ENCODE peak calls at places on chromosomes 16 and 17, in nine cellular contexts. A is AG09319; L is frontal cortex; M is M059J; Z is AG20443; N is anterior cingulate cortex; E is RWPE1; F is activated CD8-positive, alpha-beta memory T cell treated with anti-CD3 and anti-CD28 coated beads for 4 hours; D is T-helper 2 cell. K is an unnamed sample.
A peak's percentile ranks its signal among the peaks of the same experiment; 100 is the strongest.

GRCh38 chr17:60154616-60155426 is 5.0 kb downstream of the CA4 start:
- DNase-seq in A (no peak), L (no peak), M (peak; percentile 83), Z (peak; percentile 94), N (peak; percentile 52), E (peak; percentile 23), F (no peak), D (no peak), K (no peak)

GRCh38 chr17:50102164-50102991 is 7.2 kb downstream of the PDK2 start:
- DNase-seq in A (no peak), L (peak; percentile 71), M (peak; percentile 63), Z (peak; percentile 41), N (peak; percentile 65), E (no peak), F (no peak), D (no peak), K (no peak)

GRCh38 chr16:17512636-17513220 is 42.0 kb upstream of the XYLT1 start:
- DNase-seq in A (no peak), L (no peak), M (peak; percentile 49), Z (peak; percentile 43), N (no peak), E (no peak), F (no peak), D (no peak), K (no peak)

GRCh38 chr16:86171329-86171728 is 272.4 kb downstream of the IRF8 start:
- DNase-seq in A (peak; percentile 31), L (no peak), M (peak; percentile 94), Z (peak; percentile 43), N (no peak), E (no peak), F (no peak), D (no peak), K (no peak)

GRCh38 chr17:17812211-17813054 is 24.4 kb downstream of the SREBF1 start:
- DNase-seq in A (no peak), L (peak; percentile 92), M (peak; percentile 41), Z (peak; percentile 91), N (peak; percentile 63), E (peak; percentile 77), F (no peak), D (peak; percentile 53), K (no peak)

GRCh38 chr17:9313346-9313745 is 262.3 kb downstream of the STX8 start:
- DNase-seq in A (no peak), L (no peak), M (no peak), Z (no peak), N (peak; percentile 40), E (no peak), F (no peak), D (no peak), K (no peak)

GRCh38 chr16:69084301-69084700 is 21.2 kb upstream of the HAS3 start:
- DNase-seq in A (no peak), L (no peak), M (no peak), Z (peak; percentile 45), N (no peak), E (no peak), F (no peak), D (no peak), K (no peak)

GRCh38 chr17:48246623-48247022 is 139.1 kb downstream of the SNX11 start:
- DNase-seq in A (no peak), L (no peak), M (peak; percentile 79), Z (no peak), N (no peak), E (no peak), F (no peak), D (no peak), K (no peak)

GRCh38 chr17:77959216-77959925 is 868 bp downstream of the TNRC6C start:
- DNase-seq in A (no peak), L (no peak), M (peak; percentile 10), Z (peak; percentile 46), N (no peak), E (peak; percentile 25), F (no peak), D (no peak), K (no peak)

GRCh38 chr17:77785526-77785925 is 173.0 kb upstream of the TNRC6C start:
- DNase-seq in A (no peak), L (no peak), M (no peak), Z (no peak), N (no peak), E (no peak), F (no peak), D (no peak), K (no peak)

GRCh38 chr16:24834459-24835335 is 11.1 kb upstream of the SLC5A11 start:
- DNase-seq in A (no peak), L (peak; percentile 35), M (peak; percentile 65), Z (peak; percentile 73), N (peak; percentile 51), E (peak; percentile 44), F (no peak), D (no peak), K (no peak)

GRCh38 chr17:27747462-27748359 is 52.6 kb downstream of the NOS2 start:
- DNase-seq in A (no peak), L (no peak), M (no peak), Z (no peak), N (no peak), E (no peak), F (no peak), D (no peak), K (no peak)

GRCh38 chr16:52068447-52069074 is 478.4 kb downstream of the TOX3 start:
- DNase-seq in A (no peak), L (no peak), M (peak; percentile 34), Z (peak; percentile 13), N (peak; percentile 39), E (peak; percentile 9), F (no peak), D (no peak), K (no peak)

GRCh38 chr17:7408341-7408740 is 696 bp downstream of the NLGN2 start:
- DNase-seq in A (no peak), L (no peak), M (no peak), Z (no peak), N (no peak), E (no peak), F (no peak), D (no peak), K (no peak)

GRCh38 chr16:13168091-13168572 is 266.7 kb downstream of the SHISA9 start:
- DNase-seq in A (no peak), L (no peak), M (peak; percentile 26), Z (no peak), N (no peak), E (peak; percentile 7), F (no peak), D (no peak), K (no peak)

GRCh38 chr16:87853411-87854052 is 15.8 kb downstream of the SLC7A5 start:
- DNase-seq in A (peak; percentile 88), L (peak; percentile 82), M (peak; percentile 93), Z (peak; percentile 97), N (peak; percentile 81), E (peak; percentile 95), F (peak; percentile 82), D (peak; percentile 75), K (peak; percentile 69)

K was measured in brain pericyte.